ENCODE peak calls at places on chromosomes 5 and 9, in seven cellular contexts. A is H7; G is CD4-positive, alpha-beta memory T cell; I is left ventricle myocardium superior; M is activated CD4-positive, alpha-beta T cell treated with anti-CD3 and anti-CD28 coated beads, Interleukin-2, amount 10 ng/mL, durations not matched to agents 7 days and 5 days; L is GM12865; Y is GF-D8. Z is an unnamed sample.

GRCh38 chr9:131406567-131407436 is 12.9 kb downstream of the PRRC2B start:
- DNase-seq in A (no peak), G (no peak), I (no peak), M (no peak), L (no peak), Y (no peak), Z (no peak)

GRCh38 chr5:168712280-168712924 is 133.2 kb upstream of the PANK3 start:
- DNase-seq in A (no peak), G (no peak), I (no peak), M (no peak), L (peak), Y (no peak), Z (no peak)

GRCh38 chr9:8880031-8880430 is 1080.5 kb upstream of the DMAC1 start:
- DNase-seq in A (no peak), G (no peak), I (no peak), M (no peak), L (no peak), Y (no peak), Z (no peak)

GRCh38 chr9:110033869-110034268 is 174.1 kb downstream of the C9orf152 start:
- DNase-seq in A (no peak), G (no peak), I (no peak), M (no peak), L (no peak), Y (no peak), Z (no peak)

GRCh38 chr5:140362875-140363630 is 3.1 kb downstream of the SLC4A9 start:
- DNase-seq in A (peak), G (peak), I (peak), M (peak), L (peak), Y (no peak), Z (peak)

GRCh38 chr5:42632501-42632900 is 124.1 kb upstream of the CCDC152 start:
- DNase-seq in A (no peak), G (no peak), I (no peak), M (no peak), L (peak), Y (no peak), Z (no peak)

GRCh38 chr5:926416-927171 is 33.9 kb downstream of the TRIP13 start:
- DNase-seq in A (peak), G (no peak), I (peak), M (peak), L (no peak), Y (no peak), Z (no peak)

GRCh38 chr9:108434502-108434901 is 421.3 kb downstream of the ACTL7B start:
- DNase-seq in A (no peak), G (no peak), I (no peak), M (no peak), L (no peak), Y (no peak), Z (no peak)

GRCh38 chr9:88897081-88897480 is 94.2 kb upstream of the S1PR3 start:
- DNase-seq in A (no peak), G (no peak), I (no peak), M (no peak), L (no peak), Y (no peak), Z (no peak)

GRCh38 chr5:89703799-89704198 is 705.8 kb downstream of the CETN3 start:
- DNase-seq in A (peak), G (no peak), I (no peak), M (no peak), L (no peak), Y (no peak), Z (no peak)

GRCh38 chr5:41452506-41452905 is 57.9 kb downstream of the PLCXD3 start:
- DNase-seq in A (no peak), G (no peak), I (no peak), M (no peak), L (no peak), Y (no peak), Z (no peak)

GRCh38 chr9:130962418-130963316 is 23.6 kb upstream of the FIBCD1 start:
- DNase-seq in A (peak), G (no peak), I (no peak), M (no peak), L (no peak), Y (no peak), Z (no peak)

GRCh38 chr5:147234825-147235635 is at the start of gene STK32A:
- DNase-seq in A (peak), G (no peak), I (peak), M (no peak), L (no peak), Y (no peak), Z (peak)

GRCh38 chr9:134783699-134784039 is 96.9 kb upstream of the FCN2 start:
- DNase-seq in A (peak), G (no peak), I (peak), M (no peak), L (no peak), Y (no peak), Z (peak)

GRCh38 chr5:167248262-167248661 is 1043.2 kb upstream of the WWC1 start:
- DNase-seq in A (no peak), G (no peak), I (no peak), M (no peak), L (no peak), Y (no peak), Z (no peak)

GRCh38 chr9:74117731-74118130 is 379.4 kb upstream of the RORB start:
- DNase-seq in A (no peak), G (no peak), I (no peak), M (no peak), L (no peak), Y (no peak), Z (no peak)

GRCh38 chr5:132300572-132301340 is 6.6 kb downstream of the SLC22A4 start:
- DNase-seq in A (no peak), G (no peak), I (no peak), M (no peak), L (no peak), Y (no peak), Z (no peak)

Z was measured in left ventricle myocardium inferior.